ENCODE peak calls at places on chromosomes 12 and 14, in four cellular contexts. T is NCI-H1092 treated with DMSO at 0.1 percent for 48 hours, D is brain microvascular endothelial cell, W is NCI-H1436. L is an unnamed sample.

GRCh38 chr14:23174266-23174665 is 9.2 kb downstream of the SLC7A8 start:
- DNase-seq in T (no peak), D (no peak), W (no peak), L (no peak)

GRCh38 chr14:105023791-105024480 is 3.1 kb upstream of the CDCA4 start:
- DNase-seq in T (no peak), D (peak), W (no peak), L (no peak)

GRCh38 chr14:105528859-105529505 is 2.6 kb downstream of the TMEM121 start:
- DNase-seq in T (no peak), D (no peak), W (no peak), L (peak)

GRCh38 chr12:78671295-78671694 is 193.3 kb upstream of the SYT1 start:
- DNase-seq in T (no peak), D (peak), W (no peak), L (no peak)

GRCh38 chr12:131092911-131093901 is 139.5 kb downstream of the ADGRD1 start:
- DNase-seq in T (no peak), D (no peak), W (no peak), L (peak)

GRCh38 chr12:120687570-120688289 is 781 bp downstream of the MLEC start:
- DNase-seq in T (no peak), D (no peak), W (no peak), L (peak)

GRCh38 chr12:84779169-84779568 is 133.4 kb downstream of the SLC6A15 start:
- DNase-seq in T (no peak), D (no peak), W (no peak), L (no peak)

GRCh38 chr14:99004112-99004511 is 267.9 kb downstream of the BCL11B start:
- DNase-seq in T (no peak), D (no peak), W (no peak), L (no peak)

GRCh38 chr14:93023039-93023438 is 92.7 kb downstream of the ITPK1 start:
- DNase-seq in T (no peak), D (peak), W (peak), L (no peak)

GRCh38 chr14:90060312-90060964 is 1.4 kb upstream of the KCNK13 start:
- DNase-seq in T (peak), D (peak), W (peak), L (peak)

GRCh38 chr12:88960213-88960878 is 380.1 kb upstream of the KITLG start:
- DNase-seq in T (no peak), D (no peak), W (no peak), L (no peak)

GRCh38 chr14:104658325-104658712 is 31.1 kb upstream of the INF2 start:
- DNase-seq in T (no peak), D (no peak), W (no peak), L (no peak)

GRCh38 chr12:117119592-117120198 is 20.5 kb upstream of the TESC start:
- DNase-seq in T (peak), D (no peak), W (peak), L (peak)

GRCh38 chr12:5723711-5724252 is 221.3 kb downstream of the ANO2 start:
- DNase-seq in T (no peak), D (no peak), W (no peak), L (no peak)

GRCh38 chr12:114415525-114415868 is 9.6 kb upstream of the TBX5 start:
- DNase-seq in T (no peak), D (no peak), W (no peak), L (no peak)

GRCh38 chr12:2198088-2198501 is 145.3 kb downstream of the CACNA1C start:
- DNase-seq in T (no peak), D (peak), W (no peak), L (no peak)

GRCh38 chr12:58557156-58557555 is 363.1 kb downstream of the LRIG3 start:
- DNase-seq in T (no peak), D (peak), W (no peak), L (no peak)

GRCh38 chr12:57723630-57723962 is 14.9 kb downstream of the AGAP2 start:
- DNase-seq in T (no peak), D (no peak), W (no peak), L (no peak)

GRCh38 chr14:92475451-92476187 is 38.0 kb upstream of the RIN3 start:
- DNase-seq in T (no peak), D (no peak), W (no peak), L (no peak)

GRCh38 chr14:70893842-70894237 is 13.4 kb upstream of the PCNX1 start:
- DNase-seq in T (no peak), D (no peak), W (no peak), L (no peak)